ENCODE peak calls at places on chromosomes 11 and 22, in four cellular contexts. One of them, this sample, is unnamed.
A peak's percentile ranks its signal among the peaks of the same experiment; 100 is the strongest.

GRCh38 chr11:5929571-5929970 is 12.5 kb upstream of the OR56A3 start:
- DNase-seq in stimulated activated CD8-positive, alpha-beta memory T cell treated with anti-CD3 and anti-CD28 coated beads, Interleukin-2, amount 100 ng/mL, for 48 hours: no peak
- DNase-seq in mucosa of gallbladder: no peak
- DNase-seq in foreskin fibroblast: no peak
- DNase-seq in this sample: no peak

GRCh38 chr11:72814831-72815618 is 814 bp downstream of the ATG16L2 start:
- DNase-seq in mucosa of gallbladder: no peak
- DNase-seq in foreskin fibroblast: peak; percentile 74
- DNase-seq in stimulated activated CD8-positive, alpha-beta memory T cell treated with anti-CD3 and anti-CD28 coated beads, Interleukin-2, amount 100 ng/mL, for 48 hours: peak; percentile 43
- DNase-seq in this sample: peak; percentile 45

GRCh38 chr11:44955019-44955738 is 4.5 kb upstream of the TP53I11 start:
- DNase-seq in foreskin fibroblast: peak; percentile 75
- DNase-seq in mucosa of gallbladder: peak; percentile 62
- DNase-seq in stimulated activated CD8-positive, alpha-beta memory T cell treated with anti-CD3 and anti-CD28 coated beads, Interleukin-2, amount 100 ng/mL, for 48 hours: no peak
- DNase-seq in this sample: peak; percentile 78

GRCh38 chr22:38873469-38874411 is 1.7 kb upstream of the CBX6 start:
- DNase-seq in foreskin fibroblast: no peak
- DNase-seq in mucosa of gallbladder: no peak
- DNase-seq in stimulated activated CD8-positive, alpha-beta memory T cell treated with anti-CD3 and anti-CD28 coated beads, Interleukin-2, amount 100 ng/mL, for 48 hours: no peak
- DNase-seq in this sample: no peak

GRCh38 chr11:60838132-60838531 is 3.8 kb upstream of the CCDC86 start:
- DNase-seq in foreskin fibroblast: no peak
- DNase-seq in mucosa of gallbladder: no peak
- DNase-seq in stimulated activated CD8-positive, alpha-beta memory T cell treated with anti-CD3 and anti-CD28 coated beads, Interleukin-2, amount 100 ng/mL, for 48 hours: no peak
- DNase-seq in this sample: no peak

GRCh38 chr11:9747229-9747628 is 83.4 kb downstream of the SWAP70 start:
- DNase-seq in foreskin fibroblast: no peak
- DNase-seq in mucosa of gallbladder: no peak
- DNase-seq in stimulated activated CD8-positive, alpha-beta memory T cell treated with anti-CD3 and anti-CD28 coated beads, Interleukin-2, amount 100 ng/mL, for 48 hours: no peak
- DNase-seq in this sample: no peak

GRCh38 chr11:76885390-76886097 is 24.8 kb downstream of the ACER3 start:
- DNase-seq in mucosa of gallbladder: no peak
- DNase-seq in foreskin fibroblast: peak; percentile 38
- DNase-seq in stimulated activated CD8-positive, alpha-beta memory T cell treated with anti-CD3 and anti-CD28 coated beads, Interleukin-2, amount 100 ng/mL, for 48 hours: peak; percentile 2
- DNase-seq in this sample: no peak

GRCh38 chr11:68033708-68034045 is 3.2 kb downstream of the NDUFS8 start:
- DNase-seq in mucosa of gallbladder: no peak
- DNase-seq in foreskin fibroblast: no peak
- DNase-seq in stimulated activated CD8-positive, alpha-beta memory T cell treated with anti-CD3 and anti-CD28 coated beads, Interleukin-2, amount 100 ng/mL, for 48 hours: no peak
- DNase-seq in this sample: peak; percentile 61

GRCh38 chr22:50718352-50718709 is 19.7 kb upstream of the ACR start:
- DNase-seq in stimulated activated CD8-positive, alpha-beta memory T cell treated with anti-CD3 and anti-CD28 coated beads, Interleukin-2, amount 100 ng/mL, for 48 hours: no peak
- DNase-seq in mucosa of gallbladder: no peak
- DNase-seq in foreskin fibroblast: no peak
- DNase-seq in this sample: no peak

GRCh38 chr22:38490915-38491314 is 15.2 kb downstream of the DDX17 start:
- DNase-seq in foreskin fibroblast: peak; percentile 76
- DNase-seq in mucosa of gallbladder: peak; percentile 77
- DNase-seq in stimulated activated CD8-positive, alpha-beta memory T cell treated with anti-CD3 and anti-CD28 coated beads, Interleukin-2, amount 100 ng/mL, for 48 hours: no peak
- DNase-seq in this sample: peak; percentile 87

GRCh38 chr11:131536159-131536558 is 165.7 kb downstream of the NTM start:
- DNase-seq in stimulated activated CD8-positive, alpha-beta memory T cell treated with anti-CD3 and anti-CD28 coated beads, Interleukin-2, amount 100 ng/mL, for 48 hours: no peak
- DNase-seq in mucosa of gallbladder: no peak
- DNase-seq in foreskin fibroblast: no peak
- DNase-seq in this sample: no peak

GRCh38 chr11:46697303-46697702 is 3.1 kb downstream of the ARHGAP1 start:
- DNase-seq in mucosa of gallbladder: no peak
- DNase-seq in stimulated activated CD8-positive, alpha-beta memory T cell treated with anti-CD3 and anti-CD28 coated beads, Interleukin-2, amount 100 ng/mL, for 48 hours: no peak
- DNase-seq in foreskin fibroblast: no peak
- DNase-seq in this sample: peak; percentile 52

GRCh38 chr11:77152846-77153245 is 24.8 kb downstream of the MYO7A start:
- DNase-seq in foreskin fibroblast: peak; percentile 15
- DNase-seq in mucosa of gallbladder: no peak
- DNase-seq in stimulated activated CD8-positive, alpha-beta memory T cell treated with anti-CD3 and anti-CD28 coated beads, Interleukin-2, amount 100 ng/mL, for 48 hours: no peak
- DNase-seq in this sample: no peak

GRCh38 chr11:133834399-133835257 is 10.7 kb downstream of the SPATA19 start:
- DNase-seq in foreskin fibroblast: no peak
- DNase-seq in stimulated activated CD8-positive, alpha-beta memory T cell treated with anti-CD3 and anti-CD28 coated beads, Interleukin-2, amount 100 ng/mL, for 48 hours: no peak
- DNase-seq in mucosa of gallbladder: no peak
- DNase-seq in this sample: no peak

This sample was measured in body of pancreas.